ENCODE peak calls at places on chromosome 15, in eight cellular contexts. Q, Z, I, B, J, U, V and T are unnamed samples.

GRCh38 chr15:62797171-62797570 is 245.4 kb upstream of the TPM1 start:
- ATAC-seq in I (no peak), Q (no peak), V (no peak), Z (no peak), B (no peak), U (no peak), J (no peak), T (no peak)

GRCh38 chr15:73620078-73620477 is 13.1 kb downstream of the NPTN start:
- ATAC-seq in B (no peak), I (no peak), Q (no peak), U (no peak), J (no peak), V (no peak), Z (no peak), T (no peak)

GRCh38 chr15:73009306-73010091 is 42.8 kb upstream of the NEO1 start:
- ATAC-seq in Q (peak), Z (no peak), U (no peak), V (no peak), I (no peak), J (no peak), B (no peak), T (no peak)

GRCh38 chr15:83694030-83694429 is 40.1 kb downstream of the ADAMTSL3 start:
- ATAC-seq in J (no peak), Q (peak), I (no peak), V (peak), U (no peak), Z (no peak), B (peak), T (peak)

GRCh38 chr15:93044301-93045190 is 44.5 kb downstream of the RGMA start:
- ATAC-seq in V (no peak), B (no peak), J (no peak), I (no peak), U (no peak), Q (peak), Z (no peak), T (no peak)

GRCh38 chr15:70783041-70783440 is 19.7 kb upstream of the UACA start:
- ATAC-seq in U (no peak), Q (no peak), I (no peak), B (no peak), Z (no peak), V (no peak), J (no peak), T (no peak)

GRCh38 chr15:101255066-101255415 is 3.2 kb upstream of the CHSY1 start:
- ATAC-seq in J (no peak), Q (no peak), I (no peak), U (no peak), Z (no peak), B (no peak), V (no peak), T (no peak)

GRCh38 chr15:40029979-40030893 is 8.7 kb downstream of the SRP14 start:
- ATAC-seq in B (peak), U (peak), I (no peak), V (no peak), Q (peak), J (peak), Z (peak), T (no peak)

GRCh38 chr15:40420793-40421192 is 15.2 kb downstream of the IVD start:
- ATAC-seq in I (no peak), U (peak), B (peak), Q (peak), J (no peak), V (no peak), Z (peak), T (no peak)

GRCh38 chr15:62999178-62999577 is 43.4 kb upstream of the TPM1 start:
- ATAC-seq in I (no peak), Z (peak), Q (no peak), V (no peak), J (no peak), U (no peak), B (no peak), T (no peak)

GRCh38 chr15:57320543-57321220 is 55.6 kb upstream of the CGNL1 start:
- ATAC-seq in J (no peak), U (no peak), B (peak), Q (peak), Z (no peak), I (no peak), V (no peak), T (peak)

GRCh38 chr15:98735304-98735703 is 87.0 kb downstream of the IGF1R start:
- ATAC-seq in U (peak), I (no peak), B (no peak), Q (no peak), V (no peak), Z (no peak), J (no peak), T (no peak)

GRCh38 chr15:76994001-76994400 is 925 bp upstream of the PSTPIP1 start:
- ATAC-seq in V (no peak), B (peak), U (no peak), Q (no peak), J (peak), Z (peak), I (peak), T (no peak)